ENCODE peak calls at places on chromosomes 6 and 20, in eight cellular contexts. C, E, D, L, G, F, H and I are unnamed samples.

GRCh38 chr6:52904562-52905279 is 4.8 kb downstream of the GSTA3 start:
- DNase-seq in D (no peak), E (no peak), L (no peak), F (peak), C (no peak), H (no peak), G (no peak), I (no peak)

GRCh38 chr6:215335-216034 is 76.8 kb upstream of the DUSP22 start:
- DNase-seq in G (no peak), H (peak), D (peak), C (no peak), L (no peak), E (no peak), F (no peak), I (peak)

GRCh38 chr6:34011298-34011697 is 134.6 kb downstream of the GRM4 start:
- DNase-seq in G (no peak), H (no peak), F (no peak), C (no peak), E (no peak), L (no peak), D (no peak), I (no peak)

GRCh38 chr6:43931201-43931600 is 161.2 kb downstream of the VEGFA start:
- DNase-seq in H (no peak), F (no peak), D (no peak), L (no peak), G (no peak), C (no peak), E (peak), I (no peak)

GRCh38 chr6:157561037-157561790 is 180.2 kb downstream of the ZDHHC14 start:
- DNase-seq in F (no peak), H (no peak), G (no peak), E (no peak), C (no peak), D (no peak), L (no peak), I (no peak)

GRCh38 chr20:61434361-61434781 is 182.3 kb downstream of the CDH4 start:
- DNase-seq in G (no peak), H (no peak), E (no peak), F (no peak), D (no peak), L (no peak), C (no peak), I (no peak)

GRCh38 chr6:163460307-163460782 is 45.8 kb downstream of the QKI start:
- DNase-seq in D (no peak), G (no peak), E (no peak), H (peak), C (peak), L (no peak), F (peak), I (peak)

GRCh38 chr6:14533446-14533845 is 415.9 kb downstream of the CD83 start:
- DNase-seq in L (no peak), D (no peak), C (no peak), G (no peak), F (no peak), E (no peak), H (no peak), I (no peak)

GRCh38 chr20:53952528-53953096 is 117.8 kb downstream of the BCAS1 start:
- DNase-seq in H (no peak), G (no peak), C (no peak), F (no peak), E (no peak), D (no peak), L (no peak), I (no peak)

GRCh38 chr6:142845143-142845571 is 99.8 kb downstream of the HIVEP2 start:
- DNase-seq in F (no peak), C (no peak), E (no peak), D (no peak), L (no peak), H (no peak), G (no peak), I (peak)

GRCh38 chr6:43335469-43335868 is 26.8 kb upstream of the CRIP3 start:
- DNase-seq in G (peak), D (no peak), E (no peak), C (no peak), H (no peak), F (no peak), L (no peak), I (no peak)

GRCh38 chr6:4780360-4780812 is 4.2 kb downstream of the CDYL start:
- DNase-seq in L (no peak), G (no peak), C (peak), H (no peak), D (no peak), E (no peak), F (peak), I (peak)

GRCh38 chr6:113668712-113669408 is 188.3 kb upstream of the MARCKS start:
- DNase-seq in C (no peak), E (no peak), D (no peak), G (no peak), L (no peak), H (no peak), F (peak), I (no peak)

GRCh38 chr6:24631671-24632070 is 14.3 kb downstream of the KIAA0319 start:
- DNase-seq in L (no peak), G (no peak), F (no peak), E (no peak), D (no peak), H (no peak), C (no peak), I (no peak)

GRCh38 chr20:49569403-49570115 is 1.6 kb upstream of the PTGIS start:
- DNase-seq in F (peak), D (no peak), L (no peak), E (no peak), C (peak), G (no peak), H (no peak), I (no peak)

GRCh38 chr20:46959081-46959692 is 64.5 kb downstream of the EYA2 start:
- DNase-seq in E (no peak), F (peak), H (no peak), L (no peak), D (no peak), C (peak), G (no peak), I (peak)

GRCh38 chr6:5086294-5086890 is 1.3 kb downstream of the PPP1R3G start:
- DNase-seq in E (no peak), D (no peak), H (no peak), L (no peak), G (no peak), C (no peak), F (no peak), I (no peak)

GRCh38 chr6:161195418-161195817 is 78.4 kb downstream of the AGPAT4 start:
- DNase-seq in F (no peak), D (no peak), H (no peak), E (no peak), G (no peak), L (no peak), C (no peak), I (no peak)

GRCh38 chr6:44221291-44221960 is 2.0 kb upstream of the SLC29A1 start:
- DNase-seq in H (peak), E (peak), C (peak), D (peak), F (peak), L (peak), G (peak), I (peak)

GRCh38 chr6:69945192-69945591 is 78.8 kb downstream of the COL19A1 start:
- DNase-seq in H (no peak), L (no peak), C (no peak), D (no peak), G (no peak), F (no peak), E (no peak), I (no peak)

GRCh38 chr6:74249658-74250057 is 553.7 kb downstream of the CD109 start:
- DNase-seq in C (no peak), L (no peak), G (no peak), F (peak), H (no peak), D (no peak), E (no peak), I (peak)

GRCh38 chr6:24991748-24992467 is 56.1 kb upstream of the RIPOR2 start:
- DNase-seq in F (peak), G (peak), H (peak), E (no peak), C (no peak), L (peak), D (no peak), I (no peak)

GRCh38 chr6:11921017-11921438 is 91.1 kb upstream of the HIVEP1 start:
- DNase-seq in C (peak), L (no peak), H (no peak), G (peak), F (peak), D (no peak), E (peak), I (peak)

GRCh38 chr20:17848249-17848648 is 120.3 kb downstream of the SNX5 start:
- DNase-seq in F (no peak), G (no peak), C (no peak), L (no peak), E (no peak), D (no peak), H (no peak), I (no peak)

GRCh38 chr20:17848649-17849048 is 119.9 kb downstream of the SNX5 start:
- DNase-seq in D (no peak), H (no peak), G (no peak), F (no peak), C (no peak), E (no peak), L (no peak), I (no peak)

GRCh38 chr20:17850674-17851006 is 118.0 kb downstream of the SNX5 start:
- DNase-seq in D (no peak), L (no peak), G (no peak), H (no peak), F (no peak), C (no peak), E (no peak), I (no peak)

GRCh38 chr20:17849901-17850673 is 118.5 kb downstream of the SNX5 start:
- DNase-seq in C (peak), E (peak), F (peak), H (no peak), L (no peak), D (peak), G (peak), I (peak)

GRCh38 chr20:17849111-17849900 is 119.3 kb downstream of the SNX5 start:
- DNase-seq in F (no peak), E (no peak), L (no peak), D (peak), H (no peak), G (no peak), C (no peak), I (no peak)
- H3K4me3 ChIP-seq in F (no peak), E (no peak), L (no peak), D (no peak), H (no peak), G (no peak), C (no peak), I (no peak)

GRCh38 chr6:151375833-151376232 is 15.5 kb downstream of the ZBTB2 start:
- DNase-seq in C (no peak), E (no peak), H (no peak), F (no peak), D (no peak), G (no peak), L (no peak), I (no peak)

GRCh38 chr6:151365233-151365632 is 26.1 kb downstream of the ZBTB2 start:
- DNase-seq in C (no peak), E (no peak), L (no peak), F (no peak), G (no peak), D (no peak), H (no peak), I (no peak)

GRCh38 chr6:151372164-151372563 is 19.2 kb downstream of the ZBTB2 start:
- DNase-seq in F (no peak), G (no peak), H (no peak), E (no peak), C (no peak), D (no peak), L (no peak), I (no peak)

GRCh38 chr6:151374024-151374423 is 17.3 kb downstream of the ZBTB2 start:
- DNase-seq in L (no peak), F (peak), E (no peak), C (no peak), D (no peak), G (no peak), H (no peak), I (no peak)

DNA sequence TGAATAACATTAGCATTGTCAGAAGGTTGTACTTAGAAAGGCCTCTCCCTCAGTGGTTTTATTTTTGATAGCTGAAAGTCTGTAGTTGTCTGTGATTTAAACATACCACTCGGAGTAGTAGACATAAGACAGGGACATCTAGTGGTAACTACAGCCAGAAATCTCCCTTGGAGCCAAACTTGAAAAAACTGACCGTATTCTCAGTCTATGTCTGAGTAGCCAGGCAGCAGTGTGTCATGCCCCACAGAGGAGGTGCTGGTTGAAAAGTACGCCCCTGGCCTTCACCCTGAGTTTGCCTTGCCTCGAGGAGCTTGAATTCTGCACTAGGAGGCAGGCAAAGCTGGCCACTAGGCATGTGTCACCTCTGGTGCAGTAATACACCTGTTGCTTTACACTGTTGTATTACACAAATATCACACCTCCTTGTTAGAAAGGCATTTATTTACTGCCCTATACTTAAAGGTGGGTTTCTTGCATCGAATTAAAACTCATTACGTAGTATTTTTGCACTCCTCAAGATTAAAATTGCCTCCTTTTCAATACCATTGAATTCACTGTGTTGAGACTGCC is 20.8 kb downstream of the ZBTB2 start:
- DNase-seq in G (no peak), H (no peak), D (no peak), F (peak), L (no peak), C (peak), E (no peak), I (peak)
- TF ChIP-seq CTCF in G (peak), H (no peak), D (no peak), F (peak), L (no peak), C (peak), E (peak), I (peak)

GRCh38 chr20:36860811-36861624 is 14.9 kb upstream of the TLDC2 start:
- DNase-seq in G (no peak), L (no peak), C (no peak), E (no peak), H (no peak), D (no peak), F (no peak), I (no peak)
- H3K4me3 ChIP-seq in G (no peak), L (peak), C (peak), E (peak), H (no peak), D (peak), F (peak), I (peak)

GRCh38 chr20:59749293-59749680 is 144.9 kb downstream of the PHACTR3 start:
- DNase-seq in C (peak), G (no peak), H (no peak), E (no peak), F (peak), D (no peak), L (no peak), I (peak)

GRCh38 chr20:59750209-59750840 is 146.0 kb downstream of the PHACTR3 start:
- DNase-seq in G (no peak), F (no peak), L (no peak), C (no peak), D (no peak), H (no peak), E (no peak), I (no peak)

GRCh38 chr20:59752101-59752586 is 147.8 kb downstream of the PHACTR3 start:
- DNase-seq in G (no peak), F (no peak), E (peak), L (no peak), H (no peak), C (no peak), D (no peak), I (no peak)

GRCh38 chr20:59752704-59753460 is 148.5 kb downstream of the PHACTR3 start:
- DNase-seq in H (no peak), F (no peak), D (no peak), G (no peak), E (peak), C (no peak), L (no peak), I (no peak)

GRCh38 chr20:59751075-59751711 is 146.9 kb downstream of the PHACTR3 start:
- DNase-seq in G (peak), L (peak), F (peak), D (peak), E (peak), H (no peak), C (peak), I (peak)
- TF ChIP-seq CTCF in G (peak), L (no peak), F (peak), D (peak), E (peak), H (no peak), C (peak), I (peak)

GRCh38 chr6:35454843-35455110 is 2.6 kb downstream of the FANCE start:
- DNase-seq in D (no peak), F (no peak), E (no peak), C (no peak), G (no peak), H (no peak), L (no peak), I (no peak)
- H3K4me3 ChIP-seq in D (no peak), F (no peak), E (no peak), C (no peak), G (no peak), H (no peak), L (no peak), I (no peak)

DNA sequence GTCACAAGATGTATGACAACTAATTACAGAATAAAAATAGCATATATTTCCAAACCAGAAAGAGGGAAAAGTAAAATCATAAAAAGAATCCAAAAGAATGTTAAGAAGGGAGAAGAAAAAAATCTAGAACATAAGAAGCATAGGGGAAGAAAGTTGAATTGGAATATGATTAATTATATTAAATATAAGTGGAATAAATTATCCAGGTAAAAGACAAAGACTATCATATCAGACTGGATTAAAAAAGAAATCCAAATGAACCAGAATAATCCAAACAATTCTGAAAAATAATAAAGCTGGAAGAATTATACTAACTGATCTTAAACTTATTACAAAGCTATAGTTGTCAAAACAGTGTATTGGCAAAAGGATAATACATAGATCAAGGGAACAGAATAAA is 23.6 kb downstream of the CSNK2A1 start:
- DNase-seq in G (no peak), E (no peak), C (no peak), F (no peak), L (no peak), H (no peak), D (no peak), I (no peak)
- TF ChIP-seq CTCF in G (no peak), E (no peak), C (no peak), F (no peak), L (no peak), H (no peak), D (no peak), I (no peak)

DNA sequence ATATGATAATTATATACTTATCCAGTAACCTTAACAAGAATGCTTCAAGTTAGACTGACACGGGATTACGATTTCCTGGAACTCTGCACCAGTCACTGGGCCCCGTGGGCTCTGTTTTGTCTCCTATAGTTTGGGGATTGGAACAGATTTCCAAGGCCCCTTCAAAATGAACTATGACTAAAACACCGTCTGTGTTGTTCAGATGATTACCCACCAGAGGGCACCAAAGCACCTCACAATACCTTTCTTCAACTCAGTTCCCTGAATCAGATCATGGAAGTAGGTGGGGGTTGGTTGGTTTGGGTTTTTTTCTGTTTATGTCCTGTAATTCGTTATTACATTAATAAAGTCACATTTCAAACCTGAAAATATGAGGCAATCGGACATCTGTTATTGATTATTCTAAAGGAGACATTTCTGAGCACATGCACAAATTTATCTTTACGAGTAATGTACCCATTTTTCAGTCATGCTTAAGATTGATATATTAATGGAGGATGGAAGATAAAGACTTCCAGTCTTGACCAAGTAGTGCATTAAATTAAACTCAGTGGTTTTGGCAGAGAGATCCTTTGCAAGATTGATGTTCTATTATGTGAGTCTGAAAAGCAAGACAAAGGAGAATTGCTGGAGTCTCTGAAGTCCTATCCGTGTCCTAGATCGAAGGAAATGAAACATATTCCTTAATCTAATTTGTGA is 112.0 kb upstream of the COL21A1 start:
- DNase-seq in D (no peak), C (peak), F (peak), G (peak), E (no peak), L (peak), H (peak), I (peak)
- H3K4me3 ChIP-seq in D (no peak), C (no peak), F (no peak), G (no peak), E (no peak), L (no peak), H (no peak), I (no peak)